ENCODE peak calls at places on chromosomes 6 and 20, in seven cellular contexts. One of them, this sample, is unnamed.

GRCh38 chr6:16585805-16586204 is 175.5 kb downstream of the ATXN1 start:
- DNase-seq in AG09319: peak
- DNase-seq in omental fat pad: no peak
- DNase-seq in BJ: no peak
- DNase-seq in fibroblast of pulmonary artery: peak
- DNase-seq in MCF 10A: no peak
- DNase-seq in esophagus squamous epithelium: no peak
- DNase-seq in this sample: no peak

GRCh38 chr6:44731485-44732095 is 344.1 kb downstream of the CDC5L start:
- DNase-seq in AG09319: no peak
- DNase-seq in omental fat pad: no peak
- DNase-seq in BJ: no peak
- DNase-seq in fibroblast of pulmonary artery: no peak
- DNase-seq in MCF 10A: no peak
- DNase-seq in esophagus squamous epithelium: no peak
- DNase-seq in this sample: no peak

GRCh38 chr6:37276916-37277509 is 19.1 kb upstream of the TMEM217 start:
- DNase-seq in AG09319: no peak
- DNase-seq in omental fat pad: no peak
- DNase-seq in BJ: no peak
- DNase-seq in fibroblast of pulmonary artery: no peak
- DNase-seq in MCF 10A: no peak
- DNase-seq in esophagus squamous epithelium: no peak
- DNase-seq in this sample: no peak

GRCh38 chr6:139839506-139840156 is 465.2 kb upstream of the CITED2 start:
- DNase-seq in AG09319: no peak
- DNase-seq in omental fat pad: no peak
- DNase-seq in BJ: peak
- DNase-seq in fibroblast of pulmonary artery: peak
- DNase-seq in MCF 10A: peak
- DNase-seq in esophagus squamous epithelium: no peak
- DNase-seq in this sample: no peak

GRCh38 chr6:113486172-113486571 is 371.0 kb upstream of the MARCKS start:
- DNase-seq in AG09319: no peak
- DNase-seq in omental fat pad: no peak
- DNase-seq in BJ: no peak
- DNase-seq in fibroblast of pulmonary artery: no peak
- DNase-seq in MCF 10A: peak
- DNase-seq in esophagus squamous epithelium: no peak
- DNase-seq in this sample: no peak

GRCh38 chr20:62634330-62634967 is 7.9 kb upstream of the SLCO4A1 start:
- DNase-seq in AG09319: no peak
- DNase-seq in omental fat pad: no peak
- DNase-seq in BJ: no peak
- DNase-seq in fibroblast of pulmonary artery: no peak
- DNase-seq in MCF 10A: no peak
- DNase-seq in esophagus squamous epithelium: no peak
- DNase-seq in this sample: no peak

GRCh38 chr6:143592335-143592734 is 80.8 kb upstream of the FUCA2 start:
- DNase-seq in AG09319: no peak
- DNase-seq in omental fat pad: no peak
- DNase-seq in BJ: no peak
- DNase-seq in fibroblast of pulmonary artery: no peak
- DNase-seq in MCF 10A: peak
- DNase-seq in esophagus squamous epithelium: no peak
- DNase-seq in this sample: no peak

GRCh38 chr6:75266716-75267291 is 17.8 kb downstream of the TMEM30A start:
- DNase-seq in AG09319: no peak
- DNase-seq in omental fat pad: no peak
- DNase-seq in BJ: no peak
- DNase-seq in fibroblast of pulmonary artery: peak
- DNase-seq in MCF 10A: peak
- DNase-seq in esophagus squamous epithelium: no peak
- DNase-seq in this sample: no peak

GRCh38 chr6:12528581-12529363 is 187.8 kb upstream of the PHACTR1 start:
- DNase-seq in AG09319: no peak
- DNase-seq in omental fat pad: no peak
- DNase-seq in BJ: no peak
- DNase-seq in fibroblast of pulmonary artery: no peak
- DNase-seq in MCF 10A: no peak
- DNase-seq in esophagus squamous epithelium: no peak
- DNase-seq in this sample: no peak

GRCh38 chr6:78850621-78851020 is 16.7 kb upstream of the IRAK1BP1 start:
- DNase-seq in AG09319: no peak
- DNase-seq in omental fat pad: no peak
- DNase-seq in BJ: no peak
- DNase-seq in fibroblast of pulmonary artery: no peak
- DNase-seq in MCF 10A: no peak
- DNase-seq in esophagus squamous epithelium: no peak
- DNase-seq in this sample: no peak

GRCh38 chr20:8473459-8473858 is 341.4 kb downstream of the PLCB1 start:
- DNase-seq in AG09319: no peak
- DNase-seq in omental fat pad: no peak
- DNase-seq in BJ: peak
- DNase-seq in fibroblast of pulmonary artery: no peak
- DNase-seq in MCF 10A: no peak
- DNase-seq in esophagus squamous epithelium: no peak
- DNase-seq in this sample: no peak

GRCh38 chr20:25041813-25042530 is 16.0 kb downstream of the ACSS1 start:
- DNase-seq in AG09319: no peak
- DNase-seq in omental fat pad: no peak
- DNase-seq in BJ: no peak
- DNase-seq in fibroblast of pulmonary artery: no peak
- DNase-seq in MCF 10A: no peak
- DNase-seq in esophagus squamous epithelium: no peak
- DNase-seq in this sample: no peak

GRCh38 chr6:101534821-101535220 is 141.3 kb downstream of the GRIK2 start:
- DNase-seq in AG09319: no peak
- DNase-seq in omental fat pad: no peak
- DNase-seq in BJ: no peak
- DNase-seq in fibroblast of pulmonary artery: peak
- DNase-seq in MCF 10A: no peak
- DNase-seq in esophagus squamous epithelium: no peak
- DNase-seq in this sample: no peak

GRCh38 chr6:43355862-43356590 is 13.4 kb downstream of the ZNF318 start:
- DNase-seq in AG09319: no peak
- DNase-seq in omental fat pad: no peak
- DNase-seq in BJ: no peak
- DNase-seq in fibroblast of pulmonary artery: peak
- DNase-seq in MCF 10A: no peak
- DNase-seq in esophagus squamous epithelium: no peak
- DNase-seq in this sample: no peak

GRCh38 chr6:111774346-111774703 is 98.9 kb downstream of the FYN start:
- DNase-seq in AG09319: no peak
- DNase-seq in omental fat pad: no peak
- DNase-seq in BJ: no peak
- DNase-seq in fibroblast of pulmonary artery: peak
- DNase-seq in MCF 10A: no peak
- DNase-seq in esophagus squamous epithelium: no peak
- DNase-seq in this sample: no peak

GRCh38 chr6:108477034-108477433 is 83.7 kb upstream of the FOXO3 start:
- DNase-seq in AG09319: no peak
- DNase-seq in omental fat pad: no peak
- DNase-seq in BJ: no peak
- DNase-seq in fibroblast of pulmonary artery: no peak
- DNase-seq in MCF 10A: no peak
- DNase-seq in esophagus squamous epithelium: no peak
- DNase-seq in this sample: no peak

GRCh38 chr6:14456941-14457340 is 339.4 kb downstream of the CD83 start:
- DNase-seq in AG09319: no peak
- DNase-seq in omental fat pad: no peak
- DNase-seq in BJ: no peak
- DNase-seq in fibroblast of pulmonary artery: no peak
- DNase-seq in MCF 10A: no peak
- DNase-seq in esophagus squamous epithelium: no peak
- DNase-seq in this sample: no peak

GRCh38 chr6:116210750-116211425 is 43.0 kb downstream of the TSPYL4 start:
- DNase-seq in AG09319: no peak
- DNase-seq in omental fat pad: no peak
- DNase-seq in BJ: no peak
- DNase-seq in fibroblast of pulmonary artery: peak
- DNase-seq in MCF 10A: peak
- DNase-seq in esophagus squamous epithelium: no peak
- DNase-seq in this sample: no peak

GRCh38 chr6:108383967-108384366 is 89.1 kb downstream of the AFG1L start:
- DNase-seq in AG09319: no peak
- DNase-seq in omental fat pad: no peak
- DNase-seq in BJ: no peak
- DNase-seq in fibroblast of pulmonary artery: no peak
- DNase-seq in MCF 10A: no peak
- DNase-seq in esophagus squamous epithelium: no peak
- DNase-seq in this sample: no peak

GRCh38 chr6:52904562-52905279 is 4.8 kb downstream of the GSTA3 start:
- DNase-seq in AG09319: no peak
- DNase-seq in omental fat pad: no peak
- DNase-seq in BJ: no peak
- DNase-seq in fibroblast of pulmonary artery: peak
- DNase-seq in MCF 10A: peak
- DNase-seq in esophagus squamous epithelium: no peak
- DNase-seq in this sample: no peak

GRCh38 chr20:17431621-17432364 is 99.4 kb downstream of the BFSP1 start:
- DNase-seq in AG09319: peak
- DNase-seq in omental fat pad: peak
- DNase-seq in BJ: no peak
- DNase-seq in fibroblast of pulmonary artery: peak
- DNase-seq in MCF 10A: peak
- DNase-seq in esophagus squamous epithelium: no peak
- DNase-seq in this sample: peak

GRCh38 chr6:146913842-146914562 is 290.2 kb upstream of the STXBP5 start:
- DNase-seq in AG09319: peak
- DNase-seq in omental fat pad: peak
- DNase-seq in BJ: peak
- DNase-seq in fibroblast of pulmonary artery: peak
- DNase-seq in MCF 10A: peak
- DNase-seq in esophagus squamous epithelium: no peak
- DNase-seq in this sample: peak

GRCh38 chr6:55726144-55726543 is 147.2 kb upstream of the HMGCLL1 start:
- DNase-seq in AG09319: no peak
- DNase-seq in omental fat pad: no peak
- DNase-seq in BJ: no peak
- DNase-seq in fibroblast of pulmonary artery: no peak
- DNase-seq in MCF 10A: no peak
- DNase-seq in esophagus squamous epithelium: no peak
- DNase-seq in this sample: no peak

GRCh38 chr20:32155017-32155965 is 45.8 kb downstream of the TM9SF4 start:
- DNase-seq in AG09319: peak
- DNase-seq in omental fat pad: peak
- DNase-seq in BJ: peak
- DNase-seq in fibroblast of pulmonary artery: peak
- DNase-seq in MCF 10A: peak
- DNase-seq in esophagus squamous epithelium: peak
- DNase-seq in this sample: peak
- TF ChIP-seq CTCF in AG09319: no peak
- TF ChIP-seq CTCF in omental fat pad: no peak
- TF ChIP-seq CTCF in BJ: peak
- TF ChIP-seq CTCF in fibroblast of pulmonary artery: peak
- TF ChIP-seq CTCF in MCF 10A: no peak
- TF ChIP-seq CTCF in esophagus squamous epithelium: peak
- TF ChIP-seq CTCF in this sample: no peak

DNA sequence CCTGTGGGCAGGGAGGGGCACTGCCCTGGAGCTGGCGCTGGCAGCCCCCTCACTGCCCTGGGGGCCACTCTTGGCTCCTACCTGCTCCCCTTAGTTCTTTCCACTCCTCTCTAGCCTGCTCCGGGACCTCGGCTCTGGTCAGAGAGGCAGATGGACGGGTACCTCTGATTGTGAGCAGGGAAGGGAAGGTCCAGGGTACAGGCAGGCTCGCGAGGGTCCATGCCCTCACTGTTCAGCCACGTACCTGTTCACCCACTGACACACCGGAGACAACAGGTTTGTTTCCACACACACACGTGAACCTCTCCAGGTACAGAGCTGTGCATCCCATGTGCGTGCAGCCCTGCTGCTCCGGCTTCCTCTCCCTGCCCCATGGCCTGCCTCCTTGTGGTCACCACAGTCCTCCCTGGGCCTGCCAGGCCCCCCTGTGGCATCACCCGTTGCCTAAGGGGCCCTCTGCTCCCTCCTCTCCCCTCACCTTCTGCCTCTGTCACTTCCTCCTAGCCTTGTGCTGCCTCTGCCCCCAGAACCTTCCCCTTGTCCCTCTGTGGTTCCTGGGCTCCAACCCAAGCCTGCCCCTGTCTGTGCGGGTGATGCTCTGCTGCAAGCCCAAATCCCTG is 2.3 kb downstream of the EMILIN3 start:
- DNase-seq in AG09319: no peak
- DNase-seq in omental fat pad: no peak
- DNase-seq in BJ: no peak
- DNase-seq in fibroblast of pulmonary artery: no peak
- DNase-seq in MCF 10A: no peak
- DNase-seq in esophagus squamous epithelium: no peak
- DNase-seq in this sample: no peak
- TF ChIP-seq CTCF in AG09319: no peak
- TF ChIP-seq CTCF in omental fat pad: no peak
- TF ChIP-seq CTCF in BJ: no peak
- TF ChIP-seq CTCF in fibroblast of pulmonary artery: no peak
- TF ChIP-seq CTCF in MCF 10A: no peak
- TF ChIP-seq CTCF in esophagus squamous epithelium: no peak
- TF ChIP-seq CTCF in this sample: no peak

GRCh38 chr6:122347251-122347650 is 52.2 kb upstream of the HSF2 start:
- DNase-seq in AG09319: no peak
- DNase-seq in omental fat pad: no peak
- DNase-seq in BJ: no peak
- DNase-seq in fibroblast of pulmonary artery: no peak
- DNase-seq in MCF 10A: no peak
- DNase-seq in esophagus squamous epithelium: no peak
- DNase-seq in this sample: no peak
- TF ChIP-seq CTCF in AG09319: no peak
- TF ChIP-seq CTCF in omental fat pad: no peak
- TF ChIP-seq CTCF in BJ: no peak
- TF ChIP-seq CTCF in fibroblast of pulmonary artery: no peak
- TF ChIP-seq CTCF in MCF 10A: no peak
- TF ChIP-seq CTCF in esophagus squamous epithelium: no peak
- TF ChIP-seq CTCF in this sample: no peak

GRCh38 chr6:161204866-161205557 is 68.8 kb downstream of the AGPAT4 start:
- DNase-seq in AG09319: no peak
- DNase-seq in omental fat pad: no peak
- DNase-seq in BJ: no peak
- DNase-seq in fibroblast of pulmonary artery: no peak
- DNase-seq in MCF 10A: no peak
- DNase-seq in esophagus squamous epithelium: no peak
- DNase-seq in this sample: no peak

GRCh38 chr6:161198176-161198575 is 75.7 kb downstream of the AGPAT4 start:
- DNase-seq in AG09319: peak
- DNase-seq in omental fat pad: no peak
- DNase-seq in BJ: no peak
- DNase-seq in fibroblast of pulmonary artery: peak
- DNase-seq in MCF 10A: peak
- DNase-seq in esophagus squamous epithelium: no peak
- DNase-seq in this sample: no peak

GRCh38 chr6:161199845-161200244 is 74.0 kb downstream of the AGPAT4 start:
- DNase-seq in AG09319: no peak
- DNase-seq in omental fat pad: no peak
- DNase-seq in BJ: no peak
- DNase-seq in fibroblast of pulmonary artery: no peak
- DNase-seq in MCF 10A: no peak
- DNase-seq in esophagus squamous epithelium: no peak
- DNase-seq in this sample: no peak

GRCh38 chr6:161198781-161199505 is 74.9 kb downstream of the AGPAT4 start:
- DNase-seq in AG09319: no peak
- DNase-seq in omental fat pad: no peak
- DNase-seq in BJ: no peak
- DNase-seq in fibroblast of pulmonary artery: no peak
- DNase-seq in MCF 10A: no peak
- DNase-seq in esophagus squamous epithelium: no peak
- DNase-seq in this sample: no peak

GRCh38 chr6:161200610-161201201 is 73.2 kb downstream of the AGPAT4 start:
- DNase-seq in AG09319: no peak
- DNase-seq in omental fat pad: no peak
- DNase-seq in BJ: no peak
- DNase-seq in fibroblast of pulmonary artery: no peak
- DNase-seq in MCF 10A: no peak
- DNase-seq in esophagus squamous epithelium: no peak
- DNase-seq in this sample: peak
- TF ChIP-seq CTCF in AG09319: no peak
- TF ChIP-seq CTCF in omental fat pad: no peak
- TF ChIP-seq CTCF in BJ: no peak
- TF ChIP-seq CTCF in fibroblast of pulmonary artery: peak
- TF ChIP-seq CTCF in MCF 10A: no peak
- TF ChIP-seq CTCF in esophagus squamous epithelium: no peak
- TF ChIP-seq CTCF in this sample: no peak

This sample was measured in glutamatergic neuron.